ENCODE peak calls at places on chromosomes 7 and 10, in six cellular contexts. One of them, this sample, is unnamed.

GRCh38 chr10:114548662-114549061 is 109.4 kb downstream of the ABLIM1 start:
- DNase-seq in astrocyte of the spinal cord: peak; percentile 46
- DNase-seq in activated naive CD4-positive, alpha-beta T cell treated with anti-CD3 and anti-CD28 coated beads for 36 hours: peak; percentile 49
- DNase-seq in B cell: no peak
- DNase-seq in activated T-helper 1 cell treated with anti-CD3 and anti-CD28 coated beads, Interleukin-12 subunit alpha, Interleukin-12 subunit beta, Interleukin-2, Interleukin-4 antibody, amounts not matched to agents 30 ng/mL and 10 ng/mL and 1 ng/mL, durations not matched to agents 14 hours and 24 hours and 36 hours: no peak
- DNase-seq in NCI-H510A treated with DMSO at 0.1 percent for 48 hours: peak; percentile 30
- DNase-seq in this sample: no peak

GRCh38 chr10:100786591-100786990 is 41.2 kb downstream of the PAX2 start:
- DNase-seq in astrocyte of the spinal cord: no peak
- DNase-seq in activated naive CD4-positive, alpha-beta T cell treated with anti-CD3 and anti-CD28 coated beads for 36 hours: no peak
- DNase-seq in B cell: no peak
- DNase-seq in NCI-H510A treated with DMSO at 0.1 percent for 48 hours: no peak
- DNase-seq in activated T-helper 1 cell treated with anti-CD3 and anti-CD28 coated beads, Interleukin-12 subunit alpha, Interleukin-12 subunit beta, Interleukin-2, Interleukin-4 antibody, amounts not matched to agents 30 ng/mL and 10 ng/mL and 1 ng/mL, durations not matched to agents 14 hours and 24 hours and 36 hours: no peak
- DNase-seq in this sample: no peak

GRCh38 chr7:129245533-129245932 is 20.7 kb downstream of the AHCYL2 start:
- DNase-seq in B cell: no peak
- DNase-seq in activated naive CD4-positive, alpha-beta T cell treated with anti-CD3 and anti-CD28 coated beads for 36 hours: no peak
- DNase-seq in NCI-H510A treated with DMSO at 0.1 percent for 48 hours: no peak
- DNase-seq in astrocyte of the spinal cord: no peak
- DNase-seq in activated T-helper 1 cell treated with anti-CD3 and anti-CD28 coated beads, Interleukin-12 subunit alpha, Interleukin-12 subunit beta, Interleukin-2, Interleukin-4 antibody, amounts not matched to agents 30 ng/mL and 10 ng/mL and 1 ng/mL, durations not matched to agents 14 hours and 24 hours and 36 hours: no peak
- DNase-seq in this sample: no peak

GRCh38 chr10:69096045-69096444 is 8.1 kb downstream of the SRGN start:
- DNase-seq in activated T-helper 1 cell treated with anti-CD3 and anti-CD28 coated beads, Interleukin-12 subunit alpha, Interleukin-12 subunit beta, Interleukin-2, Interleukin-4 antibody, amounts not matched to agents 30 ng/mL and 10 ng/mL and 1 ng/mL, durations not matched to agents 14 hours and 24 hours and 36 hours: no peak
- DNase-seq in activated naive CD4-positive, alpha-beta T cell treated with anti-CD3 and anti-CD28 coated beads for 36 hours: no peak
- DNase-seq in B cell: no peak
- DNase-seq in NCI-H510A treated with DMSO at 0.1 percent for 48 hours: no peak
- DNase-seq in astrocyte of the spinal cord: no peak
- DNase-seq in this sample: no peak

GRCh38 chr7:115748123-115748738 is 282.3 kb downstream of the TFEC start:
- DNase-seq in activated T-helper 1 cell treated with anti-CD3 and anti-CD28 coated beads, Interleukin-12 subunit alpha, Interleukin-12 subunit beta, Interleukin-2, Interleukin-4 antibody, amounts not matched to agents 30 ng/mL and 10 ng/mL and 1 ng/mL, durations not matched to agents 14 hours and 24 hours and 36 hours: no peak
- DNase-seq in B cell: no peak
- DNase-seq in activated naive CD4-positive, alpha-beta T cell treated with anti-CD3 and anti-CD28 coated beads for 36 hours: no peak
- DNase-seq in NCI-H510A treated with DMSO at 0.1 percent for 48 hours: peak; percentile 19
- DNase-seq in astrocyte of the spinal cord: peak; percentile 3
- DNase-seq in this sample: no peak

GRCh38 chr10:103695584-103696005 is 159.8 kb downstream of the SH3PXD2A start:
- DNase-seq in activated T-helper 1 cell treated with anti-CD3 and anti-CD28 coated beads, Interleukin-12 subunit alpha, Interleukin-12 subunit beta, Interleukin-2, Interleukin-4 antibody, amounts not matched to agents 30 ng/mL and 10 ng/mL and 1 ng/mL, durations not matched to agents 14 hours and 24 hours and 36 hours: no peak
- DNase-seq in NCI-H510A treated with DMSO at 0.1 percent for 48 hours: no peak
- DNase-seq in astrocyte of the spinal cord: peak; percentile 26
- DNase-seq in B cell: no peak
- DNase-seq in activated naive CD4-positive, alpha-beta T cell treated with anti-CD3 and anti-CD28 coated beads for 36 hours: no peak
- DNase-seq in this sample: no peak

GRCh38 chr7:507623-508305 is 11.9 kb downstream of the PDGFA start:
- DNase-seq in B cell: no peak
- DNase-seq in NCI-H510A treated with DMSO at 0.1 percent for 48 hours: no peak
- DNase-seq in astrocyte of the spinal cord: no peak
- DNase-seq in activated T-helper 1 cell treated with anti-CD3 and anti-CD28 coated beads, Interleukin-12 subunit alpha, Interleukin-12 subunit beta, Interleukin-2, Interleukin-4 antibody, amounts not matched to agents 30 ng/mL and 10 ng/mL and 1 ng/mL, durations not matched to agents 14 hours and 24 hours and 36 hours: no peak
- DNase-seq in activated naive CD4-positive, alpha-beta T cell treated with anti-CD3 and anti-CD28 coated beads for 36 hours: no peak
- DNase-seq in this sample: no peak

GRCh38 chr7:69814421-69814962 is 216.2 kb downstream of the AUTS2 start:
- DNase-seq in activated naive CD4-positive, alpha-beta T cell treated with anti-CD3 and anti-CD28 coated beads for 36 hours: no peak
- DNase-seq in astrocyte of the spinal cord: peak; percentile 34
- DNase-seq in activated T-helper 1 cell treated with anti-CD3 and anti-CD28 coated beads, Interleukin-12 subunit alpha, Interleukin-12 subunit beta, Interleukin-2, Interleukin-4 antibody, amounts not matched to agents 30 ng/mL and 10 ng/mL and 1 ng/mL, durations not matched to agents 14 hours and 24 hours and 36 hours: no peak
- DNase-seq in NCI-H510A treated with DMSO at 0.1 percent for 48 hours: no peak
- DNase-seq in B cell: no peak
- DNase-seq in this sample: no peak

GRCh38 chr7:116538138-116538537 is 13.3 kb downstream of the CAV1 start:
- DNase-seq in astrocyte of the spinal cord: no peak
- DNase-seq in B cell: no peak
- DNase-seq in NCI-H510A treated with DMSO at 0.1 percent for 48 hours: no peak
- DNase-seq in activated naive CD4-positive, alpha-beta T cell treated with anti-CD3 and anti-CD28 coated beads for 36 hours: no peak
- DNase-seq in activated T-helper 1 cell treated with anti-CD3 and anti-CD28 coated beads, Interleukin-12 subunit alpha, Interleukin-12 subunit beta, Interleukin-2, Interleukin-4 antibody, amounts not matched to agents 30 ng/mL and 10 ng/mL and 1 ng/mL, durations not matched to agents 14 hours and 24 hours and 36 hours: no peak
- DNase-seq in this sample: no peak

GRCh38 chr7:45917658-45918057 is 3.4 kb downstream of the IGFBP3 start:
- DNase-seq in activated naive CD4-positive, alpha-beta T cell treated with anti-CD3 and anti-CD28 coated beads for 36 hours: peak; percentile 85
- DNase-seq in activated T-helper 1 cell treated with anti-CD3 and anti-CD28 coated beads, Interleukin-12 subunit alpha, Interleukin-12 subunit beta, Interleukin-2, Interleukin-4 antibody, amounts not matched to agents 30 ng/mL and 10 ng/mL and 1 ng/mL, durations not matched to agents 14 hours and 24 hours and 36 hours: peak; percentile 55
- DNase-seq in astrocyte of the spinal cord: peak; percentile 74
- DNase-seq in NCI-H510A treated with DMSO at 0.1 percent for 48 hours: peak; percentile 20
- DNase-seq in B cell: peak; percentile 76
- DNase-seq in this sample: peak; percentile 59

GRCh38 chr10:36494386-36494785 is 631.0 kb upstream of the ANKRD30A start:
- DNase-seq in NCI-H510A treated with DMSO at 0.1 percent for 48 hours: no peak
- DNase-seq in activated T-helper 1 cell treated with anti-CD3 and anti-CD28 coated beads, Interleukin-12 subunit alpha, Interleukin-12 subunit beta, Interleukin-2, Interleukin-4 antibody, amounts not matched to agents 30 ng/mL and 10 ng/mL and 1 ng/mL, durations not matched to agents 14 hours and 24 hours and 36 hours: no peak
- DNase-seq in astrocyte of the spinal cord: peak; percentile 78
- DNase-seq in activated naive CD4-positive, alpha-beta T cell treated with anti-CD3 and anti-CD28 coated beads for 36 hours: no peak
- DNase-seq in B cell: no peak
- DNase-seq in this sample: no peak

GRCh38 chr7:130151591-130152269 is 53.5 kb downstream of the TMEM209 start:
- DNase-seq in NCI-H510A treated with DMSO at 0.1 percent for 48 hours: no peak
- DNase-seq in activated T-helper 1 cell treated with anti-CD3 and anti-CD28 coated beads, Interleukin-12 subunit alpha, Interleukin-12 subunit beta, Interleukin-2, Interleukin-4 antibody, amounts not matched to agents 30 ng/mL and 10 ng/mL and 1 ng/mL, durations not matched to agents 14 hours and 24 hours and 36 hours: no peak
- DNase-seq in astrocyte of the spinal cord: no peak
- DNase-seq in activated naive CD4-positive, alpha-beta T cell treated with anti-CD3 and anti-CD28 coated beads for 36 hours: peak; percentile 28
- DNase-seq in B cell: no peak
- DNase-seq in this sample: no peak

GRCh38 chr7:143447500-143447899 is 4.2 kb downstream of the TAS2R60 start:
- DNase-seq in activated naive CD4-positive, alpha-beta T cell treated with anti-CD3 and anti-CD28 coated beads for 36 hours: no peak
- DNase-seq in NCI-H510A treated with DMSO at 0.1 percent for 48 hours: no peak
- DNase-seq in activated T-helper 1 cell treated with anti-CD3 and anti-CD28 coated beads, Interleukin-12 subunit alpha, Interleukin-12 subunit beta, Interleukin-2, Interleukin-4 antibody, amounts not matched to agents 30 ng/mL and 10 ng/mL and 1 ng/mL, durations not matched to agents 14 hours and 24 hours and 36 hours: no peak
- DNase-seq in B cell: no peak
- DNase-seq in astrocyte of the spinal cord: no peak
- DNase-seq in this sample: no peak

GRCh38 chr7:66013938-66014337 is 31.9 kb upstream of the GUSB start:
- DNase-seq in activated naive CD4-positive, alpha-beta T cell treated with anti-CD3 and anti-CD28 coated beads for 36 hours: no peak
- DNase-seq in B cell: no peak
- DNase-seq in activated T-helper 1 cell treated with anti-CD3 and anti-CD28 coated beads, Interleukin-12 subunit alpha, Interleukin-12 subunit beta, Interleukin-2, Interleukin-4 antibody, amounts not matched to agents 30 ng/mL and 10 ng/mL and 1 ng/mL, durations not matched to agents 14 hours and 24 hours and 36 hours: no peak
- DNase-seq in astrocyte of the spinal cord: peak; percentile 56
- DNase-seq in NCI-H510A treated with DMSO at 0.1 percent for 48 hours: no peak
- DNase-seq in this sample: no peak

GRCh38 chr7:1369856-1370657 is 89.2 kb downstream of the MICALL2 start:
- DNase-seq in astrocyte of the spinal cord: no peak
- DNase-seq in NCI-H510A treated with DMSO at 0.1 percent for 48 hours: no peak
- DNase-seq in activated naive CD4-positive, alpha-beta T cell treated with anti-CD3 and anti-CD28 coated beads for 36 hours: no peak
- DNase-seq in B cell: no peak
- DNase-seq in activated T-helper 1 cell treated with anti-CD3 and anti-CD28 coated beads, Interleukin-12 subunit alpha, Interleukin-12 subunit beta, Interleukin-2, Interleukin-4 antibody, amounts not matched to agents 30 ng/mL and 10 ng/mL and 1 ng/mL, durations not matched to agents 14 hours and 24 hours and 36 hours: no peak
- DNase-seq in this sample: no peak

GRCh38 chr7:46356365-46356764 is 435.3 kb upstream of the IGFBP3 start:
- DNase-seq in NCI-H510A treated with DMSO at 0.1 percent for 48 hours: no peak
- DNase-seq in astrocyte of the spinal cord: no peak
- DNase-seq in B cell: no peak
- DNase-seq in activated T-helper 1 cell treated with anti-CD3 and anti-CD28 coated beads, Interleukin-12 subunit alpha, Interleukin-12 subunit beta, Interleukin-2, Interleukin-4 antibody, amounts not matched to agents 30 ng/mL and 10 ng/mL and 1 ng/mL, durations not matched to agents 14 hours and 24 hours and 36 hours: no peak
- DNase-seq in activated naive CD4-positive, alpha-beta T cell treated with anti-CD3 and anti-CD28 coated beads for 36 hours: no peak
- DNase-seq in this sample: no peak

GRCh38 chr7:27200761-27201230 is 905 bp upstream of the HOXA13 start:
- DNase-seq in activated T-helper 1 cell treated with anti-CD3 and anti-CD28 coated beads, Interleukin-12 subunit alpha, Interleukin-12 subunit beta, Interleukin-2, Interleukin-4 antibody, amounts not matched to agents 30 ng/mL and 10 ng/mL and 1 ng/mL, durations not matched to agents 14 hours and 24 hours and 36 hours: no peak
- DNase-seq in astrocyte of the spinal cord: no peak
- DNase-seq in NCI-H510A treated with DMSO at 0.1 percent for 48 hours: no peak
- DNase-seq in activated naive CD4-positive, alpha-beta T cell treated with anti-CD3 and anti-CD28 coated beads for 36 hours: no peak
- DNase-seq in B cell: no peak
- DNase-seq in this sample: no peak

GRCh38 chr10:79063071-79063491 is 5.7 kb upstream of the ZMIZ1 start:
- DNase-seq in astrocyte of the spinal cord: no peak
- DNase-seq in activated naive CD4-positive, alpha-beta T cell treated with anti-CD3 and anti-CD28 coated beads for 36 hours: no peak
- DNase-seq in NCI-H510A treated with DMSO at 0.1 percent for 48 hours: no peak
- DNase-seq in activated T-helper 1 cell treated with anti-CD3 and anti-CD28 coated beads, Interleukin-12 subunit alpha, Interleukin-12 subunit beta, Interleukin-2, Interleukin-4 antibody, amounts not matched to agents 30 ng/mL and 10 ng/mL and 1 ng/mL, durations not matched to agents 14 hours and 24 hours and 36 hours: no peak
- DNase-seq in B cell: no peak
- DNase-seq in this sample: no peak

GRCh38 chr7:47568569-47568968 is 13.3 kb downstream of the TNS3 start:
- DNase-seq in NCI-H510A treated with DMSO at 0.1 percent for 48 hours: no peak
- DNase-seq in activated T-helper 1 cell treated with anti-CD3 and anti-CD28 coated beads, Interleukin-12 subunit alpha, Interleukin-12 subunit beta, Interleukin-2, Interleukin-4 antibody, amounts not matched to agents 30 ng/mL and 10 ng/mL and 1 ng/mL, durations not matched to agents 14 hours and 24 hours and 36 hours: no peak
- DNase-seq in astrocyte of the spinal cord: no peak
- DNase-seq in activated naive CD4-positive, alpha-beta T cell treated with anti-CD3 and anti-CD28 coated beads for 36 hours: no peak
- DNase-seq in B cell: no peak
- DNase-seq in this sample: no peak

GRCh38 chr10:88810196-88810961 is 7.8 kb downstream of the LIPM start:
- DNase-seq in NCI-H510A treated with DMSO at 0.1 percent for 48 hours: peak; percentile 74
- DNase-seq in astrocyte of the spinal cord: peak; percentile 71
- DNase-seq in activated naive CD4-positive, alpha-beta T cell treated with anti-CD3 and anti-CD28 coated beads for 36 hours: peak; percentile 48
- DNase-seq in B cell: peak; percentile 11
- DNase-seq in activated T-helper 1 cell treated with anti-CD3 and anti-CD28 coated beads, Interleukin-12 subunit alpha, Interleukin-12 subunit beta, Interleukin-2, Interleukin-4 antibody, amounts not matched to agents 30 ng/mL and 10 ng/mL and 1 ng/mL, durations not matched to agents 14 hours and 24 hours and 36 hours: peak; percentile 34
- DNase-seq in this sample: no peak

GRCh38 chr10:50618624-50619023 is 5.1 kb downstream of the SGMS1 start:
- DNase-seq in NCI-H510A treated with DMSO at 0.1 percent for 48 hours: no peak
- DNase-seq in activated naive CD4-positive, alpha-beta T cell treated with anti-CD3 and anti-CD28 coated beads for 36 hours: no peak
- DNase-seq in astrocyte of the spinal cord: no peak
- DNase-seq in activated T-helper 1 cell treated with anti-CD3 and anti-CD28 coated beads, Interleukin-12 subunit alpha, Interleukin-12 subunit beta, Interleukin-2, Interleukin-4 antibody, amounts not matched to agents 30 ng/mL and 10 ng/mL and 1 ng/mL, durations not matched to agents 14 hours and 24 hours and 36 hours: no peak
- DNase-seq in B cell: no peak
- DNase-seq in this sample: no peak

GRCh38 chr10:103175580-103176285 is 17.3 kb downstream of the NT5C2 start:
- DNase-seq in NCI-H510A treated with DMSO at 0.1 percent for 48 hours: no peak
- DNase-seq in astrocyte of the spinal cord: no peak
- DNase-seq in activated T-helper 1 cell treated with anti-CD3 and anti-CD28 coated beads, Interleukin-12 subunit alpha, Interleukin-12 subunit beta, Interleukin-2, Interleukin-4 antibody, amounts not matched to agents 30 ng/mL and 10 ng/mL and 1 ng/mL, durations not matched to agents 14 hours and 24 hours and 36 hours: no peak
- DNase-seq in activated naive CD4-positive, alpha-beta T cell treated with anti-CD3 and anti-CD28 coated beads for 36 hours: no peak
- DNase-seq in B cell: no peak
- DNase-seq in this sample: no peak

GRCh38 chr7:3673524-3673923 is 372.5 kb downstream of the SDK1 start:
- DNase-seq in astrocyte of the spinal cord: peak; percentile 10
- DNase-seq in activated T-helper 1 cell treated with anti-CD3 and anti-CD28 coated beads, Interleukin-12 subunit alpha, Interleukin-12 subunit beta, Interleukin-2, Interleukin-4 antibody, amounts not matched to agents 30 ng/mL and 10 ng/mL and 1 ng/mL, durations not matched to agents 14 hours and 24 hours and 36 hours: no peak
- DNase-seq in NCI-H510A treated with DMSO at 0.1 percent for 48 hours: no peak
- DNase-seq in B cell: no peak
- DNase-seq in activated naive CD4-positive, alpha-beta T cell treated with anti-CD3 and anti-CD28 coated beads for 36 hours: peak; percentile 78
- DNase-seq in this sample: no peak

GRCh38 chr7:155214328-155214986 is 83.2 kb upstream of the INSIG1 start:
- DNase-seq in B cell: no peak
- DNase-seq in NCI-H510A treated with DMSO at 0.1 percent for 48 hours: no peak
- DNase-seq in activated T-helper 1 cell treated with anti-CD3 and anti-CD28 coated beads, Interleukin-12 subunit alpha, Interleukin-12 subunit beta, Interleukin-2, Interleukin-4 antibody, amounts not matched to agents 30 ng/mL and 10 ng/mL and 1 ng/mL, durations not matched to agents 14 hours and 24 hours and 36 hours: no peak
- DNase-seq in activated naive CD4-positive, alpha-beta T cell treated with anti-CD3 and anti-CD28 coated beads for 36 hours: no peak
- DNase-seq in astrocyte of the spinal cord: no peak
- DNase-seq in this sample: no peak